ENCODE peak calls at places on chromosomes 2 and 18, in five cellular contexts. One of them, this sample, is unnamed.
A peak's percentile ranks its signal among the peaks of the same experiment; 100 is the strongest.

GRCh38 chr18:47387864-47388263 is 136.4 kb upstream of the SKOR2 start:
- DNase-seq in hepatocyte: no peak
- DNase-seq in heart right ventricle: no peak
- DNase-seq in SHP77 treated with DMSO at 0.1 percent for 48 hours: no peak
- DNase-seq in mucosa of gallbladder: no peak
- DNase-seq in this sample: no peak

GRCh38 chr2:173043466-173043865 is 32.2 kb upstream of the MAP3K20 start:
- DNase-seq in mucosa of gallbladder: no peak
- DNase-seq in hepatocyte: no peak
- DNase-seq in heart right ventricle: peak; percentile 34
- DNase-seq in SHP77 treated with DMSO at 0.1 percent for 48 hours: no peak
- DNase-seq in this sample: no peak

GRCh38 chr2:149861034-149861433 is 273.5 kb upstream of the MMADHC start:
- DNase-seq in SHP77 treated with DMSO at 0.1 percent for 48 hours: no peak
- DNase-seq in heart right ventricle: no peak
- DNase-seq in hepatocyte: no peak
- DNase-seq in mucosa of gallbladder: no peak
- DNase-seq in this sample: no peak

GRCh38 chr2:127705281-127706065 is 4.2 kb downstream of the SFT2D3 start:
- DNase-seq in SHP77 treated with DMSO at 0.1 percent for 48 hours: no peak
- DNase-seq in hepatocyte: no peak
- DNase-seq in heart right ventricle: no peak
- DNase-seq in mucosa of gallbladder: no peak
- DNase-seq in this sample: no peak

GRCh38 chr2:54103454-54104314 is 11.7 kb upstream of the ACYP2 start:
- DNase-seq in SHP77 treated with DMSO at 0.1 percent for 48 hours: peak; percentile 44
- DNase-seq in mucosa of gallbladder: peak; percentile 41
- DNase-seq in hepatocyte: peak; percentile 70
- DNase-seq in heart right ventricle: no peak
- DNase-seq in this sample: no peak

GRCh38 chr2:168685619-168686453 is 116.6 kb upstream of the NOSTRIN start:
- DNase-seq in SHP77 treated with DMSO at 0.1 percent for 48 hours: no peak
- DNase-seq in mucosa of gallbladder: no peak
- DNase-seq in hepatocyte: peak; percentile 54
- DNase-seq in heart right ventricle: no peak
- DNase-seq in this sample: no peak

GRCh38 chr2:10161206-10161931 is 38.8 kb downstream of the RRM2 start:
- DNase-seq in SHP77 treated with DMSO at 0.1 percent for 48 hours: no peak
- DNase-seq in heart right ventricle: no peak
- DNase-seq in hepatocyte: peak; percentile 38
- DNase-seq in mucosa of gallbladder: no peak
- DNase-seq in this sample: no peak

GRCh38 chr2:165535443-165535842 is 65.9 kb downstream of the CSRNP3 start:
- DNase-seq in SHP77 treated with DMSO at 0.1 percent for 48 hours: no peak
- DNase-seq in mucosa of gallbladder: no peak
- DNase-seq in hepatocyte: no peak
- DNase-seq in heart right ventricle: no peak
- DNase-seq in this sample: no peak

GRCh38 chr18:44149706-44150105 is 531.0 kb upstream of the SETBP1 start:
- DNase-seq in SHP77 treated with DMSO at 0.1 percent for 48 hours: no peak
- DNase-seq in hepatocyte: peak; percentile 24
- DNase-seq in mucosa of gallbladder: no peak
- DNase-seq in heart right ventricle: no peak
- DNase-seq in this sample: no peak

GRCh38 chr2:203061346-203061745 is 46.7 kb downstream of the NBEAL1 start:
- DNase-seq in heart right ventricle: no peak
- DNase-seq in hepatocyte: peak; percentile 51
- DNase-seq in mucosa of gallbladder: no peak
- DNase-seq in SHP77 treated with DMSO at 0.1 percent for 48 hours: no peak
- DNase-seq in this sample: no peak

GRCh38 chr18:75107196-75107930 is 101.6 kb downstream of the PTGR3 start:
- DNase-seq in heart right ventricle: no peak
- DNase-seq in SHP77 treated with DMSO at 0.1 percent for 48 hours: no peak
- DNase-seq in mucosa of gallbladder: no peak
- DNase-seq in hepatocyte: no peak
- DNase-seq in this sample: no peak

GRCh38 chr18:326846-327245 is 59.0 kb upstream of the THOC1 start:
- DNase-seq in heart right ventricle: no peak
- DNase-seq in hepatocyte: no peak
- DNase-seq in SHP77 treated with DMSO at 0.1 percent for 48 hours: no peak
- DNase-seq in mucosa of gallbladder: no peak
- DNase-seq in this sample: no peak

GRCh38 chr18:59139291-59139614 is 431 bp upstream of the SEC11C start:
- DNase-seq in heart right ventricle: peak; percentile 85
- DNase-seq in mucosa of gallbladder: peak; percentile 91
- DNase-seq in SHP77 treated with DMSO at 0.1 percent for 48 hours: peak; percentile 77
- DNase-seq in hepatocyte: peak; percentile 94
- DNase-seq in this sample: peak; percentile 88

GRCh38 chr2:88117976-88118375 is 9.9 kb downstream of the FABP1 start:
- DNase-seq in SHP77 treated with DMSO at 0.1 percent for 48 hours: no peak
- DNase-seq in mucosa of gallbladder: no peak
- DNase-seq in hepatocyte: no peak
- DNase-seq in heart right ventricle: no peak
- DNase-seq in this sample: no peak

GRCh38 chr2:150474326-150475074 is 13.0 kb downstream of the RND3 start:
- DNase-seq in mucosa of gallbladder: no peak
- DNase-seq in heart right ventricle: no peak
- DNase-seq in hepatocyte: no peak
- DNase-seq in SHP77 treated with DMSO at 0.1 percent for 48 hours: no peak
- DNase-seq in this sample: no peak

GRCh38 chr2:73214120-73215035 is at the start of gene SMYD5:
- DNase-seq in hepatocyte: peak; percentile 90
- DNase-seq in SHP77 treated with DMSO at 0.1 percent for 48 hours: peak; percentile 48
- DNase-seq in mucosa of gallbladder: peak; percentile 84
- DNase-seq in heart right ventricle: peak; percentile 89
- DNase-seq in this sample: peak; percentile 88

GRCh38 chr18:79697178-79697577 is 17.6 kb downstream of the CTDP1 start:
- DNase-seq in hepatocyte: no peak
- DNase-seq in SHP77 treated with DMSO at 0.1 percent for 48 hours: no peak
- DNase-seq in mucosa of gallbladder: no peak
- DNase-seq in heart right ventricle: no peak
- DNase-seq in this sample: no peak

GRCh38 chr2:13034861-13035260 is 318.1 kb downstream of the TRIB2 start:
- DNase-seq in SHP77 treated with DMSO at 0.1 percent for 48 hours: no peak
- DNase-seq in heart right ventricle: no peak
- DNase-seq in hepatocyte: no peak
- DNase-seq in mucosa of gallbladder: no peak
- DNase-seq in this sample: no peak

GRCh38 chr18:44325903-44326650 is 354.6 kb upstream of the SETBP1 start:
- DNase-seq in mucosa of gallbladder: peak; percentile 65
- DNase-seq in hepatocyte: peak; percentile 79
- DNase-seq in SHP77 treated with DMSO at 0.1 percent for 48 hours: peak; percentile 2
- DNase-seq in heart right ventricle: no peak
- DNase-seq in this sample: peak; percentile 71

GRCh38 chr2:11013196-11013595 is 101.5 kb downstream of the KCNF1 start:
- DNase-seq in mucosa of gallbladder: no peak
- DNase-seq in heart right ventricle: no peak
- DNase-seq in hepatocyte: no peak
- DNase-seq in SHP77 treated with DMSO at 0.1 percent for 48 hours: no peak
- DNase-seq in this sample: no peak

GRCh38 chr2:23209059-23209458 is 175.9 kb upstream of the KLHL29 start:
- DNase-seq in SHP77 treated with DMSO at 0.1 percent for 48 hours: no peak
- DNase-seq in mucosa of gallbladder: peak; percentile 34
- DNase-seq in hepatocyte: no peak
- DNase-seq in heart right ventricle: no peak
- DNase-seq in this sample: no peak

GRCh38 chr2:108485253-108485652 is 36.2 kb downstream of the GCC2 start:
- DNase-seq in SHP77 treated with DMSO at 0.1 percent for 48 hours: no peak
- DNase-seq in mucosa of gallbladder: no peak
- DNase-seq in heart right ventricle: no peak
- DNase-seq in hepatocyte: no peak
- DNase-seq in this sample: no peak

GRCh38 chr18:78021196-78021595 is 771.5 kb downstream of the GALR1 start:
- DNase-seq in mucosa of gallbladder: no peak
- DNase-seq in heart right ventricle: no peak
- DNase-seq in SHP77 treated with DMSO at 0.1 percent for 48 hours: no peak
- DNase-seq in hepatocyte: no peak
- DNase-seq in this sample: no peak

GRCh38 chr18:58067611-58068010 is 23.6 kb downstream of the NEDD4L start:
- DNase-seq in heart right ventricle: no peak
- DNase-seq in mucosa of gallbladder: no peak
- DNase-seq in SHP77 treated with DMSO at 0.1 percent for 48 hours: no peak
- DNase-seq in hepatocyte: no peak
- DNase-seq in this sample: no peak

GRCh38 chr2:178756343-178756742 is 50.9 kb downstream of the TTN start:
- DNase-seq in SHP77 treated with DMSO at 0.1 percent for 48 hours: no peak
- DNase-seq in mucosa of gallbladder: no peak
- DNase-seq in heart right ventricle: no peak
- DNase-seq in hepatocyte: no peak
- DNase-seq in this sample: no peak

GRCh38 chr2:168884990-168885389 is 5.2 kb downstream of the SPC25 start:
- DNase-seq in hepatocyte: no peak
- DNase-seq in SHP77 treated with DMSO at 0.1 percent for 48 hours: no peak
- DNase-seq in heart right ventricle: no peak
- DNase-seq in mucosa of gallbladder: no peak
- DNase-seq in this sample: no peak

GRCh38 chr2:215028231-215028630 is 110.2 kb downstream of the ABCA12 start:
- DNase-seq in SHP77 treated with DMSO at 0.1 percent for 48 hours: no peak
- DNase-seq in hepatocyte: no peak
- DNase-seq in heart right ventricle: no peak
- DNase-seq in mucosa of gallbladder: no peak
- DNase-seq in this sample: no peak

GRCh38 chr2:56522605-56523089 is 338.9 kb downstream of the CCDC85A start:
- DNase-seq in SHP77 treated with DMSO at 0.1 percent for 48 hours: peak; percentile 96
- DNase-seq in mucosa of gallbladder: peak; percentile 57
- DNase-seq in heart right ventricle: peak; percentile 7
- DNase-seq in hepatocyte: peak; percentile 8
- DNase-seq in this sample: no peak

GRCh38 chr2:39990335-39990734 is 211.3 kb upstream of the THUMPD2 start:
- DNase-seq in heart right ventricle: no peak
- DNase-seq in hepatocyte: no peak
- DNase-seq in SHP77 treated with DMSO at 0.1 percent for 48 hours: no peak
- DNase-seq in mucosa of gallbladder: no peak
- DNase-seq in this sample: no peak

GRCh38 chr2:181784556-181784955 is 104.2 kb upstream of the NEUROD1 start:
- DNase-seq in hepatocyte: no peak
- DNase-seq in heart right ventricle: no peak
- DNase-seq in SHP77 treated with DMSO at 0.1 percent for 48 hours: no peak
- DNase-seq in mucosa of gallbladder: no peak
- DNase-seq in this sample: no peak

This sample was measured in adrenal gland.